ENCODE peak calls at places on chromosomes 16 and 17, in eight cellular contexts. N is colonic mucosa, U is right lobe of liver, E is adrenal gland, S is fibroblast of lung, Z is small intestine, M is prostate gland, C is left ventricle myocardium inferior. R is an unnamed sample. For H3K4me1, the result is how much of the 10 kb centered on the place peaks cover.

GRCh38 chr17:16980813-16981731 is 9.2 kb upstream of the TNFRSF13B start:
- DNase-seq in U (no peak), M (no peak), E (no peak), C (no peak), Z (no peak), S (no peak), N (peak), R (no peak)

GRCh38 chr17:65167581-65167980 is 30.4 kb downstream of the RGS9 start:
- DNase-seq in S (no peak), Z (no peak), N (no peak), C (no peak), E (no peak), M (no peak), U (no peak), R (no peak)

GRCh38 chr17:2853722-2854580 is 57.7 kb downstream of the RAP1GAP2 start:
- DNase-seq in M (peak), C (peak), N (peak), Z (peak), E (no peak), U (no peak), S (peak), R (peak)

GRCh38 chr16:51509336-51509735 is 358.3 kb upstream of the SALL1 start:
- DNase-seq in M (no peak), E (no peak), N (no peak), C (no peak), S (no peak), Z (no peak), U (no peak), R (no peak)

GRCh38 chr17:78559749-78560368 is 17.3 kb downstream of the DNAH17 start:
- DNase-seq in Z (peak), C (no peak), M (no peak), S (no peak), U (no peak), N (no peak), E (no peak), R (no peak)

GRCh38 chr17:4406386-4406785 is 27.4 kb upstream of the SPNS3 start:
- DNase-seq in E (no peak), C (no peak), S (no peak), N (no peak), Z (no peak), U (no peak), M (no peak), R (no peak)

GRCh38 chr17:20203761-20204263 is 194.7 kb downstream of the SPECC1 start:
- DNase-seq in U (no peak), M (no peak), E (no peak), Z (no peak), N (no peak), S (peak), C (no peak), R (no peak)

GRCh38 chr17:10513284-10514067 is 4.9 kb downstream of the MYH1 start:
- DNase-seq in C (no peak), S (no peak), N (no peak), U (no peak), E (no peak), Z (no peak), M (peak), R (no peak)

GRCh38 chr17:76137351-76138233 is 3.5 kb downstream of the FOXJ1 start:
- DNase-seq in N (no peak), U (no peak), Z (no peak), C (no peak), E (no peak), M (no peak), S (no peak), R (peak)

GRCh38 chr17:72566671-72567484 is 446.1 kb downstream of the SOX9 start:
- DNase-seq in C (no peak), S (no peak), Z (peak), N (no peak), M (no peak), U (no peak), E (no peak), R (no peak)

GRCh38 chr16:52386694-52387093 is 160.2 kb downstream of the TOX3 start:
- DNase-seq in U (no peak), M (no peak), C (no peak), S (no peak), N (no peak), Z (no peak), E (no peak), R (no peak)

GRCh38 chr16:72989203-72989991 is 58.5 kb downstream of the ZFHX3 start:
- DNase-seq in M (peak), S (peak), Z (no peak), N (no peak), U (no peak), C (no peak), E (peak), R (no peak)

GRCh38 chr16:23452572-23453337 is at the start of gene COG7:
- DNase-seq in Z (peak), U (peak), N (peak), M (peak), S (peak), E (peak), C (peak), R (peak)

GRCh38 chr16:22163806-22164205 is 1.5 kb downstream of the SDR42E2 start:
- DNase-seq in S (no peak), M (no peak), C (no peak), N (no peak), U (no peak), E (no peak), Z (no peak), R (no peak)

GRCh38 chr17:40450175-40450574 is 6.9 kb downstream of the IGFBP4 start:
- DNase-seq in U (peak), E (no peak), M (no peak), C (no peak), S (no peak), Z (peak), N (peak), R (peak)
- H3K4me1 ChIP-seq in U (half or more), E (half or more), M (under half), C (half or more), S (half or more), Z (under half), N (under half), R (under half)

GRCh38 chr17:80519091-80519781 is 25.4 kb upstream of the RPTOR start:
- DNase-seq in E (no peak), N (no peak), C (no peak), M (no peak), U (no peak), Z (no peak), S (no peak), R (no peak)
- H3K27ac ChIP-seq in E (no peak), N (no peak), C (no peak), M (no peak), U (no peak), Z (no peak), S (no peak), R (no peak)

GRCh38 chr17:50533720-50534148 is 1.2 kb downstream of the EPN3 start:
- DNase-seq in S (peak), E (peak), M (peak), Z (peak), N (peak), U (no peak), C (peak), R (no peak)
- H3K4me3 ChIP-seq in S (no peak), E (peak), M (peak), Z (peak), N (peak), U (no peak), C (peak), R (no peak)

DNA sequence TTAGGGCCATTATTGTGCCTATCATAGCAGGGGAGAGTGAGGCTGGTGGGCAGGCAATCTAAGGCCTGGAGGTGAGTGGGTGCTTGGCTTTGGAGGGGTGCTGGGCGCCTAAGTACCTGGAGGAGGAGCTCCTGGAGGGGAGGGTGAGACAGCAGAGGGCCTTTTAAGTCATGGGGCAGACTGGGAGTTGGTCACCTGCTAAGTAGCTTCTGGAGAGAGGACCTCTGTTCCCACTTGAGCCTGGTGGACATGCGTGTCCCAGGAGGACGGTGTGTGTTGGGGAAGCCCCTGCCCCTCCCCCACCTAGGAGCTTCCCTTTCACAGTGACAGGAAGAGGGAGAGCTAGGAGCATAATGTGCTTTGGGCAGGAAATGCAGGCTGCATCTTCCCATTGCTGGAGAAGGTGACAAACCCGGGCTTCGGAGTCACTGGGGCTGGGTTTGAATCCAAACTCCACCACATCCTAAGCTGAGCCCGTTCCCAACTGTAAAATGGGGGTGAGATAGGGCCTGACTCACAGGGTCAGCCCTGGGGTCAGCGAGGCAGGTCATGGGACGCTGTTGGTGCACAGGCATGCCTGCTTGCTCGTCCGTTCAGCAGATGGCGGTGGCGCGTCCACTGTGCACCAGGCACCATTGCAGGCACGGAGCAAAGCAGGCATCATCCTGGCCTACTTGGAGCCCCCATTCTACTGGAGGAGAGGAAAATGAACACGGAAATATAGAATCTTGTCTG is 37.9 kb downstream of the CMIP start:
- DNase-seq in U (no peak), E (no peak), N (no peak), Z (no peak), C (no peak), M (no peak), S (no peak), R (no peak)
- H3K4me1 ChIP-seq in U (under half), E (half or more), N (under half), Z (under half), C (half or more), M (under half), S (under half), R (under half)